ENCODE peak calls at places on chromosomes 11 and 22, in seven cellular contexts. One of them, this sample, is unnamed.

GRCh38 chr22:26892401-26893033 is 235.1 kb downstream of the MIAT start:
- DNase-seq in H1: peak; percentile 42
- DNase-seq in Panc1: no peak
- DNase-seq in neuronal stem cell: no peak
- DNase-seq in suprapubic skin: no peak
- DNase-seq in mammary epithelial cell: peak; percentile 41
- DNase-seq in cardiac muscle cell: no peak
- DNase-seq in this sample: no peak

GRCh38 chr22:44924724-44925123 is 85.1 kb downstream of the PHF21B start:
- DNase-seq in Panc1: no peak
- DNase-seq in H1: no peak
- DNase-seq in neuronal stem cell: no peak
- DNase-seq in mammary epithelial cell: no peak
- DNase-seq in cardiac muscle cell: no peak
- DNase-seq in suprapubic skin: peak; percentile 3
- DNase-seq in this sample: no peak

GRCh38 chr11:8267831-8268529 is 4.3 kb upstream of the LMO1 start:
- DNase-seq in cardiac muscle cell: peak; percentile 12
- DNase-seq in mammary epithelial cell: no peak
- DNase-seq in H1: peak; percentile 73
- DNase-seq in suprapubic skin: peak; percentile 80
- DNase-seq in neuronal stem cell: no peak
- DNase-seq in Panc1: no peak
- DNase-seq in this sample: no peak

GRCh38 chr22:22235564-22235963 is 9.0 kb upstream of the VPREB1 start:
- DNase-seq in mammary epithelial cell: peak; percentile 9
- DNase-seq in neuronal stem cell: no peak
- DNase-seq in cardiac muscle cell: peak; percentile 29
- DNase-seq in suprapubic skin: no peak
- DNase-seq in Panc1: peak; percentile 15
- DNase-seq in H1: peak; percentile 68
- DNase-seq in this sample: peak; percentile 31

GRCh38 chr11:88402192-88402715 is 64.7 kb upstream of the CTSC start:
- DNase-seq in Panc1: no peak
- DNase-seq in H1: no peak
- DNase-seq in cardiac muscle cell: peak; percentile 69
- DNase-seq in suprapubic skin: no peak
- DNase-seq in neuronal stem cell: peak; percentile 32
- DNase-seq in mammary epithelial cell: peak; percentile 90
- DNase-seq in this sample: no peak

GRCh38 chr11:3155691-3156258 is 9.3 kb downstream of the OSBPL5 start:
- DNase-seq in suprapubic skin: no peak
- DNase-seq in neuronal stem cell: no peak
- DNase-seq in H1: no peak
- DNase-seq in cardiac muscle cell: peak; percentile 43
- DNase-seq in Panc1: no peak
- DNase-seq in mammary epithelial cell: no peak
- DNase-seq in this sample: no peak

GRCh38 chr11:123457187-123457770 is 27.2 kb downstream of the GRAMD1B start:
- DNase-seq in cardiac muscle cell: peak; percentile 80
- DNase-seq in H1: no peak
- DNase-seq in mammary epithelial cell: no peak
- DNase-seq in neuronal stem cell: no peak
- DNase-seq in Panc1: no peak
- DNase-seq in suprapubic skin: no peak
- DNase-seq in this sample: no peak

GRCh38 chr11:1829039-1829820 is 5.6 kb upstream of the SYT8 start:
- DNase-seq in mammary epithelial cell: peak; percentile 86
- DNase-seq in neuronal stem cell: no peak
- DNase-seq in suprapubic skin: no peak
- DNase-seq in Panc1: no peak
- DNase-seq in cardiac muscle cell: peak; percentile 64
- DNase-seq in H1: no peak
- DNase-seq in this sample: no peak

GRCh38 chr11:124716596-124716995 is 23.1 kb upstream of the NRGN start:
- DNase-seq in suprapubic skin: no peak
- DNase-seq in cardiac muscle cell: peak; percentile 6
- DNase-seq in H1: no peak
- DNase-seq in Panc1: no peak
- DNase-seq in mammary epithelial cell: peak; percentile 16
- DNase-seq in neuronal stem cell: no peak
- DNase-seq in this sample: no peak

GRCh38 chr11:125263268-125263790 is 98.8 kb downstream of the PKNOX2 start:
- DNase-seq in suprapubic skin: no peak
- DNase-seq in neuronal stem cell: peak; percentile 94
- DNase-seq in H1: peak; percentile 87
- DNase-seq in cardiac muscle cell: peak; percentile 99
- DNase-seq in mammary epithelial cell: peak; percentile 13
- DNase-seq in Panc1: no peak
- DNase-seq in this sample: peak; percentile 77

GRCh38 chr11:25247336-25247735 is 750.5 kb downstream of the LUZP2 start:
- DNase-seq in H1: no peak
- DNase-seq in cardiac muscle cell: no peak
- DNase-seq in mammary epithelial cell: peak; percentile 2
- DNase-seq in neuronal stem cell: no peak
- DNase-seq in suprapubic skin: no peak
- DNase-seq in Panc1: no peak
- DNase-seq in this sample: no peak

GRCh38 chr11:25252854-25253253 is 756.0 kb downstream of the LUZP2 start:
- DNase-seq in cardiac muscle cell: no peak
- DNase-seq in Panc1: no peak
- DNase-seq in H1: no peak
- DNase-seq in mammary epithelial cell: no peak
- DNase-seq in suprapubic skin: no peak
- DNase-seq in neuronal stem cell: no peak
- DNase-seq in this sample: no peak
- H3K27ac ChIP-seq in cardiac muscle cell: no peak overlapping the region
- H3K27ac ChIP-seq in Panc1: no peak overlapping the region
- H3K27ac ChIP-seq in H1: no peak overlapping the region
- H3K27ac ChIP-seq in mammary epithelial cell: no peak overlapping the region
- H3K27ac ChIP-seq in suprapubic skin: no peak overlapping the region
- H3K27ac ChIP-seq in neuronal stem cell: no peak overlapping the region
- H3K27ac ChIP-seq in this sample: no peak overlapping the region

GRCh38 chr11:69297225-69297925 is 3.4 kb downstream of the MYEOV start:
- DNase-seq in suprapubic skin: peak; percentile 95
- DNase-seq in Panc1: peak; percentile 96
- DNase-seq in neuronal stem cell: no peak
- DNase-seq in cardiac muscle cell: peak; percentile 98
- DNase-seq in H1: no peak
- DNase-seq in mammary epithelial cell: peak; percentile 99
- DNase-seq in this sample: no peak

GRCh38 chr11:69296890-69297224 is 2.9 kb downstream of the MYEOV start:
- DNase-seq in Panc1: no peak
- DNase-seq in cardiac muscle cell: no peak
- DNase-seq in H1: no peak
- DNase-seq in neuronal stem cell: no peak
- DNase-seq in suprapubic skin: no peak
- DNase-seq in mammary epithelial cell: no peak
- DNase-seq in this sample: no peak

GRCh38 chr11:69299572-69299971 is 5.6 kb downstream of the MYEOV start:
- DNase-seq in H1: no peak
- DNase-seq in cardiac muscle cell: no peak
- DNase-seq in suprapubic skin: peak; percentile 74
- DNase-seq in neuronal stem cell: no peak
- DNase-seq in Panc1: no peak
- DNase-seq in mammary epithelial cell: no peak
- DNase-seq in this sample: no peak

GRCh38 chr11:69298778-69299461 is 5.0 kb downstream of the MYEOV start:
- DNase-seq in suprapubic skin: peak; percentile 69
- DNase-seq in mammary epithelial cell: no peak
- DNase-seq in Panc1: no peak
- DNase-seq in cardiac muscle cell: no peak
- DNase-seq in H1: no peak
- DNase-seq in neuronal stem cell: no peak
- DNase-seq in this sample: no peak

GRCh38 chr11:69297926-69298777 is 4.2 kb downstream of the MYEOV start:
- DNase-seq in cardiac muscle cell: peak; percentile 78
- DNase-seq in suprapubic skin: peak; percentile 86
- DNase-seq in mammary epithelial cell: peak; percentile 91
- DNase-seq in neuronal stem cell: no peak
- DNase-seq in H1: no peak
- DNase-seq in Panc1: no peak
- DNase-seq in this sample: no peak
- H3K4me3 ChIP-seq in cardiac muscle cell: no peak overlapping the region
- H3K4me3 ChIP-seq in suprapubic skin: peak overlapping the region; percentile 26
- H3K4me3 ChIP-seq in mammary epithelial cell: no peak overlapping the region
- H3K4me3 ChIP-seq in neuronal stem cell: no peak overlapping the region
- H3K4me3 ChIP-seq in H1: no peak overlapping the region
- H3K4me3 ChIP-seq in Panc1: peak overlapping the region; percentile 73
- H3K4me3 ChIP-seq in this sample: no peak overlapping the region

GRCh38 chr11:70567680-70568503 is 169.6 kb downstream of the CTTN start:
- DNase-seq in neuronal stem cell: no peak
- DNase-seq in suprapubic skin: no peak
- DNase-seq in H1: no peak
- DNase-seq in Panc1: no peak
- DNase-seq in mammary epithelial cell: no peak
- DNase-seq in cardiac muscle cell: peak; percentile 62
- DNase-seq in this sample: no peak
- H3K27ac ChIP-seq in neuronal stem cell: no peak overlapping the region
- H3K27ac ChIP-seq in suprapubic skin: peak overlapping the region; percentile 63
- H3K27ac ChIP-seq in H1: no peak overlapping the region
- H3K27ac ChIP-seq in Panc1: peak overlapping the region; percentile 89
- H3K27ac ChIP-seq in mammary epithelial cell: no peak overlapping the region
- H3K27ac ChIP-seq in cardiac muscle cell: no peak overlapping the region
- H3K27ac ChIP-seq in this sample: no peak overlapping the region

GRCh38 chr11:12225046-12225739 is 114.8 kb downstream of the MICAL2 start:
- DNase-seq in cardiac muscle cell: no peak
- DNase-seq in H1: no peak
- DNase-seq in suprapubic skin: no peak
- DNase-seq in Panc1: no peak
- DNase-seq in mammary epithelial cell: no peak
- DNase-seq in neuronal stem cell: no peak
- DNase-seq in this sample: no peak
- H3K4me3 ChIP-seq in cardiac muscle cell: no peak overlapping the region
- H3K4me3 ChIP-seq in H1: no peak overlapping the region
- H3K4me3 ChIP-seq in suprapubic skin: no peak overlapping the region
- H3K4me3 ChIP-seq in Panc1: no peak overlapping the region
- H3K4me3 ChIP-seq in mammary epithelial cell: no peak overlapping the region
- H3K4me3 ChIP-seq in neuronal stem cell: no peak overlapping the region
- H3K4me3 ChIP-seq in this sample: no peak overlapping the region

GRCh38 chr11:61794579-61794978 is 1.9 kb downstream of the FEN1 start:
- DNase-seq in suprapubic skin: no peak
- DNase-seq in mammary epithelial cell: no peak
- DNase-seq in Panc1: no peak
- DNase-seq in H1: no peak
- DNase-seq in cardiac muscle cell: no peak
- DNase-seq in neuronal stem cell: no peak
- DNase-seq in this sample: no peak
- H3K27ac ChIP-seq in suprapubic skin: no peak overlapping the region
- H3K27ac ChIP-seq in mammary epithelial cell: no peak overlapping the region
- H3K27ac ChIP-seq in Panc1: peak overlapping the region; percentile 11
- H3K27ac ChIP-seq in H1: no peak overlapping the region
- H3K27ac ChIP-seq in cardiac muscle cell: no peak overlapping the region
- H3K27ac ChIP-seq in neuronal stem cell: no peak overlapping the region
- H3K27ac ChIP-seq in this sample: no peak overlapping the region

GRCh38 chr22:37846433-37846832 is 2.3 kb upstream of the ANKRD54 start:
- DNase-seq in suprapubic skin: no peak
- DNase-seq in neuronal stem cell: no peak
- DNase-seq in mammary epithelial cell: no peak
- DNase-seq in Panc1: no peak
- DNase-seq in cardiac muscle cell: no peak
- DNase-seq in H1: no peak
- DNase-seq in this sample: no peak
- H3K4me3 ChIP-seq in suprapubic skin: no peak overlapping the region
- H3K4me3 ChIP-seq in neuronal stem cell: no peak overlapping the region
- H3K4me3 ChIP-seq in mammary epithelial cell: no peak overlapping the region
- H3K4me3 ChIP-seq in Panc1: no peak overlapping the region
- H3K4me3 ChIP-seq in cardiac muscle cell: no peak overlapping the region
- H3K4me3 ChIP-seq in H1: no peak overlapping the region
- H3K4me3 ChIP-seq in this sample: no peak overlapping the region

GRCh38 chr11:16805942-16806341 is 67.5 kb downstream of the C11orf58 start:
- DNase-seq in suprapubic skin: no peak
- DNase-seq in mammary epithelial cell: no peak
- DNase-seq in cardiac muscle cell: no peak
- DNase-seq in neuronal stem cell: no peak
- DNase-seq in Panc1: no peak
- DNase-seq in H1: no peak
- DNase-seq in this sample: no peak

GRCh38 chr11:16804104-16804947 is 65.9 kb downstream of the C11orf58 start:
- DNase-seq in suprapubic skin: no peak
- DNase-seq in neuronal stem cell: no peak
- DNase-seq in H1: no peak
- DNase-seq in mammary epithelial cell: no peak
- DNase-seq in cardiac muscle cell: peak; percentile 94
- DNase-seq in Panc1: no peak
- DNase-seq in this sample: no peak

GRCh38 chr11:16806791-16807190 is 68.3 kb downstream of the C11orf58 start:
- DNase-seq in Panc1: no peak
- DNase-seq in suprapubic skin: no peak
- DNase-seq in mammary epithelial cell: no peak
- DNase-seq in H1: no peak
- DNase-seq in neuronal stem cell: no peak
- DNase-seq in cardiac muscle cell: peak; percentile 46
- DNase-seq in this sample: no peak

GRCh38 chr11:16809901-16810668 is 71.6 kb downstream of the C11orf58 start:
- DNase-seq in neuronal stem cell: no peak
- DNase-seq in suprapubic skin: no peak
- DNase-seq in H1: no peak
- DNase-seq in Panc1: no peak
- DNase-seq in cardiac muscle cell: peak; percentile 74
- DNase-seq in mammary epithelial cell: peak; percentile 63
- DNase-seq in this sample: no peak

GRCh38 chr11:16807306-16807705 is 68.9 kb downstream of the C11orf58 start:
- DNase-seq in H1: no peak
- DNase-seq in neuronal stem cell: no peak
- DNase-seq in suprapubic skin: no peak
- DNase-seq in cardiac muscle cell: no peak
- DNase-seq in Panc1: no peak
- DNase-seq in mammary epithelial cell: no peak
- DNase-seq in this sample: no peak
- H3K27ac ChIP-seq in H1: no peak overlapping the region
- H3K27ac ChIP-seq in neuronal stem cell: no peak overlapping the region
- H3K27ac ChIP-seq in suprapubic skin: peak overlapping the region; percentile 28
- H3K27ac ChIP-seq in cardiac muscle cell: no peak overlapping the region
- H3K27ac ChIP-seq in Panc1: no peak overlapping the region
- H3K27ac ChIP-seq in mammary epithelial cell: no peak overlapping the region
- H3K27ac ChIP-seq in this sample: no peak overlapping the region

DNA sequence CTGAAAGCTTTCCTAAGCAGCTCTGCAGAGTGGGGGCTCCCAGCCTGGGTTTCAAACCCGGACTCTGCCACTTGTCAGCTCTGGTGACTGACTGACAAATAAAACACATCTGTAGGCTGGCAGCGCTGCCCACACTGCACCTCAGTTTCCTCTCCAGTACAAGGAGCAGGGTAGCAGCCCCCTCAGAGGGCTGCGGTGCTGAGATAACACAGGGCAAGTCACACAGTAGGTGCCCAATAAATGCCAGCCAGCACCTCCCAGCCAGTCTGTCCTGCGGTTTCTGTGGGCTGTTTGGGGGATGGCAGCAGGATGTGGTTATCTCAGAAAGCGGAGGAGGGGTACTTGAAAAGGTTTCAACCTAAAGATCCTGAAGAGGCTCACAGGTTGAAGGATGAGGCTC is 1.5 kb downstream of the SYT12 start:
- DNase-seq in cardiac muscle cell: no peak
- DNase-seq in mammary epithelial cell: peak; percentile 26
- DNase-seq in suprapubic skin: no peak
- DNase-seq in neuronal stem cell: no peak
- DNase-seq in Panc1: no peak
- DNase-seq in H1: no peak
- DNase-seq in this sample: no peak
- H3K4me3 ChIP-seq in cardiac muscle cell: no peak overlapping the region
- H3K4me3 ChIP-seq in mammary epithelial cell: no peak overlapping the region
- H3K4me3 ChIP-seq in suprapubic skin: no peak overlapping the region
- H3K4me3 ChIP-seq in neuronal stem cell: no peak overlapping the region
- H3K4me3 ChIP-seq in Panc1: no peak overlapping the region
- H3K4me3 ChIP-seq in H1: no peak overlapping the region
- H3K4me3 ChIP-seq in this sample: no peak overlapping the region

This sample was measured in iPS DF 6.9.